ENCODE peak calls at places on chromosomes 7 and 10, in eight cellular contexts. E is cardiac muscle cell; V is activated CD4-positive, alpha-beta T cell treated with anti-CD3 and anti-CD28 coated beads for 24 hours; B is T-cell; C is KBM-7; N is T-helper 2 cell; A is right cardiac atrium; X is activated CD8-positive, alpha-beta memory T cell treated with anti-CD3 and anti-CD28 coated beads, Interleukin-2, amount 50 U/mL, for 4 hours. Z is an unnamed sample.
A peak's percentile ranks its signal among the peaks of the same experiment; 100 is the strongest.

GRCh38 chr7:1427064-1427657 is 32.1 kb downstream of the MICALL2 start:
- DNase-seq in E (no peak), V (no peak), B (no peak), C (no peak), N (no peak), A (no peak), X (no peak), Z (no peak)

GRCh38 chr10:102024799-102025198 is 31.2 kb downstream of the ARMH3 start:
- DNase-seq in E (no peak), V (no peak), B (no peak), C (peak; percentile 65), N (no peak), A (no peak), X (no peak), Z (no peak)

GRCh38 chr7:134044682-134045081 is 82.5 kb upstream of the LRGUK start:
- DNase-seq in E (peak; percentile 57), V (no peak), B (no peak), C (no peak), N (no peak), A (no peak), X (no peak), Z (no peak)

GRCh38 chr7:146116452-146117219 is at the start of gene CNTNAP2:
- DNase-seq in E (peak; percentile 75), V (no peak), B (no peak), C (no peak), N (no peak), A (peak; percentile 72), X (no peak), Z (no peak)

GRCh38 chr10:123306290-123306689 is 152.1 kb downstream of the BUB3 start:
- DNase-seq in E (no peak), V (no peak), B (no peak), C (no peak), N (no peak), A (no peak), X (no peak), Z (no peak)

GRCh38 chr10:26430641-26431163 is 7.4 kb upstream of the APBB1IP start:
- DNase-seq in E (no peak), V (peak; percentile 33), B (no peak), C (peak; percentile 51), N (no peak), A (no peak), X (no peak), Z (no peak)

GRCh38 chr7:84484502-84485079 is 290.0 kb upstream of the SEMA3A start:
- DNase-seq in E (no peak), V (no peak), B (no peak), C (no peak), N (no peak), A (no peak), X (no peak), Z (no peak)

GRCh38 chr10:18437486-18437885 is 213.9 kb downstream of the NSUN6 start:
- DNase-seq in E (no peak), V (no peak), B (no peak), C (no peak), N (no peak), A (no peak), X (no peak), Z (no peak)

GRCh38 chr10:79054203-79055099 is 14.3 kb upstream of the ZMIZ1 start:
- DNase-seq in E (no peak), V (no peak), B (no peak), C (no peak), N (no peak), A (no peak), X (no peak), Z (no peak)

GRCh38 chr7:151851160-151851751 is 25.7 kb downstream of the PRKAG2 start:
- DNase-seq in E (no peak), V (no peak), B (no peak), C (peak; percentile 93), N (no peak), A (peak; percentile 76), X (no peak), Z (no peak)

GRCh38 chr7:14013880-14014279 is 24.4 kb upstream of the ETV1 start:
- DNase-seq in E (no peak), V (no peak), B (no peak), C (no peak), N (no peak), A (no peak), X (no peak), Z (no peak)

GRCh38 chr7:116672596-116673503 is 854 bp downstream of the MET start:
- DNase-seq in E (peak; percentile 16), V (no peak), B (no peak), C (no peak), N (no peak), A (no peak), X (no peak), Z (peak; percentile 70)

GRCh38 chr7:1536105-1536767 is 5.7 kb downstream of the MAFK start:
- DNase-seq in E (no peak), V (no peak), B (no peak), C (no peak), N (no peak), A (peak; percentile 65), X (no peak), Z (no peak)

GRCh38 chr10:30709700-30710358 is 80.3 kb upstream of the LYZL2 start:
- DNase-seq in E (no peak), V (no peak), B (no peak), C (no peak), N (no peak), A (no peak), X (no peak), Z (no peak)

GRCh38 chr10:76202777-76203176 is 771.4 kb downstream of the LRMDA start:
- DNase-seq in E (peak; percentile 42), V (no peak), B (no peak), C (no peak), N (no peak), A (no peak), X (no peak), Z (no peak)

GRCh38 chr10:16520900-16521299 is 779 bp downstream of the C1QL3 start:
- DNase-seq in E (peak; percentile 33), V (no peak), B (no peak), C (no peak), N (no peak), A (peak; percentile 58), X (peak; percentile 18), Z (no peak)

GRCh38 chr7:135159359-135160087 is 11.0 kb downstream of the CYREN start:
- DNase-seq in E (no peak), V (no peak), B (no peak), C (no peak), N (no peak), A (no peak), X (no peak), Z (no peak)

GRCh38 chr10:125094826-125095225 is 65.5 kb downstream of the CTBP2 start:
- DNase-seq in E (no peak), V (no peak), B (no peak), C (peak; percentile 9), N (no peak), A (peak; percentile 66), X (no peak), Z (no peak)

GRCh38 chr7:32490127-32490796 is at the start of gene LSM5:
- DNase-seq in E (peak; percentile 96), V (peak; percentile 79), B (peak; percentile 88), C (peak; percentile 94), N (peak; percentile 83), A (peak; percentile 96), X (peak; percentile 86), Z (peak; percentile 95)

GRCh38 chr10:7945469-7946187 is 108.9 kb upstream of the GATA3 start:
- DNase-seq in E (no peak), V (no peak), B (no peak), C (no peak), N (no peak), A (no peak), X (no peak), Z (peak; percentile 17)

GRCh38 chr10:77082601-77083252 is 554.9 kb downstream of the KCNMA1 start:
- DNase-seq in E (no peak), V (no peak), B (no peak), C (no peak), N (no peak), A (no peak), X (no peak), Z (no peak)

GRCh38 chr10:3353235-3353634 is 180.7 kb upstream of the PITRM1 start:
- DNase-seq in E (no peak), V (no peak), B (no peak), C (no peak), N (no peak), A (no peak), X (no peak), Z (no peak)